ENCODE peak calls at places on chromosomes 16 and 17, in five cellular contexts. D is transverse colon, Y is A549, W is testis, J is AG04450. F is an unnamed sample.

GRCh38 chr17:7213895-7214299 is 5.7 kb downstream of the DLG4 start:
- DNase-seq in W (peak), J (no peak), Y (peak), D (peak), F (peak)

GRCh38 chr16:57690782-57691471 is 3.7 kb upstream of the DRC7 start:
- DNase-seq in Y (no peak), W (no peak), D (no peak), J (no peak), F (no peak)

GRCh38 chr17:18959845-18960240 is 7.9 kb downstream of the SLC5A10 start:
- DNase-seq in W (no peak), Y (no peak), J (no peak), D (no peak), F (no peak)

GRCh38 chr17:82061047-82061925 is 4.3 kb downstream of the DUS1L start:
- DNase-seq in W (no peak), D (no peak), J (no peak), Y (no peak), F (no peak)

GRCh38 chr17:4534515-4534914 is 20.7 kb downstream of the MYBBP1A start:
- DNase-seq in J (no peak), D (no peak), Y (no peak), W (no peak), F (no peak)

GRCh38 chr16:68022278-68022727 is 729 bp downstream of the DDX28 start:
- DNase-seq in W (peak), J (no peak), D (no peak), Y (no peak), F (no peak)

GRCh38 chr17:83067718-83068261 is 11.6 kb upstream of the METRNL start:
- DNase-seq in J (no peak), D (no peak), Y (peak), W (no peak), F (no peak)

GRCh38 chr17:80283116-80283852 is 22.6 kb downstream of the RNF213 start:
- DNase-seq in D (no peak), W (no peak), Y (no peak), J (no peak), F (no peak)

GRCh38 chr16:728890-729744 is 2.2 kb downstream of the HAGHL start:
- DNase-seq in D (no peak), Y (no peak), W (no peak), J (no peak), F (no peak)

GRCh38 chr17:7293821-7294613 is 422 bp downstream of the YBX2 start:
- DNase-seq in W (no peak), Y (no peak), J (no peak), D (peak), F (no peak)

GRCh38 chr17:74147966-74148365 is 55.5 kb upstream of the RPL38 start:
- DNase-seq in J (no peak), W (no peak), Y (no peak), D (no peak), F (no peak)

GRCh38 chr16:70331588-70332358 is 14.9 kb upstream of the DDX19A start:
- DNase-seq in W (peak), D (no peak), Y (no peak), J (no peak), F (no peak)

DNA sequence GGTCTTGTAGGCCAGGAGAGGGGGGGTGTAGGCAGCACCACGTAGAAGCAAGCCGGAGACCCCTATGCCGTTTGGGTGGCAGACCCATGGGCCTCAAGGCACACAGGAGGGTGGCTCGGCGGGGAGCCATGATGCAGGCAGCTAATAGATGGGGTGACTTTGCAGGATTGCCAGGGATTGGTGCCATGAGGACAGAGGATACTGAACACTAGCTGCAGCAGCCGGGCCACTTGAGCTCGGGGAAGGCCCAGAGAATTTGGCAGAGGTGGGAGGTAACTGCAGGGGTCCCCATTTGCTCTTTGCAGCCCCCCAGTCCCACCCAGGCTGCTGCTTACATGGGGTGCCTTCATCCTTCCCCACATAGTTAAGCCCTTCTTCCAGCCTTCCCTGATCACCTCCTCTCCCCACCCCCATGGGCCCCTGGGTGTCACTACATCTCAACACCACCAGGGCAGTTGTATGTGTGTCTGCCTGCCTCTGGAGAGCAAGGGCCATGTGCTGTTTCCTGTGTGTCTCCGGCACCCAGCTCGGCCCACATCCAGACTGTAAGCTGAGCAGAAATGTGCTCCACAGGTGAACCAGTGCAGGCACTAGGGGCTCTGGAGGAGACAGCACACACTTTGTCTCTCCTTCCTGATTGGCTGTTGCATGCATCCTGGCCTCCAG is 52.1 kb downstream of the SREBF1 start:
- DNase-seq in Y (peak), W (no peak), J (no peak), D (no peak), F (no peak)
- TF ChIP-seq CTCF in Y (no peak), W (no peak), J (peak), D (no peak), F (peak)

GRCh38 chr17:36937001-36937960 is at the start of gene LHX1:
- DNase-seq in J (no peak), D (no peak), Y (no peak), W (no peak), F (no peak)

GRCh38 chr17:36937961-36938565 is 788 bp downstream of the LHX1 start:
- DNase-seq in Y (no peak), D (no peak), J (no peak), W (no peak), F (no peak)

GRCh38 chr17:36934759-36935630 is 2.3 kb upstream of the LHX1 start:
- DNase-seq in W (no peak), D (no peak), J (no peak), Y (peak), F (no peak)

GRCh38 chr17:36935681-36936454 is 1.4 kb upstream of the LHX1 start:
- DNase-seq in J (no peak), D (no peak), W (no peak), Y (peak), F (no peak)

DNA sequence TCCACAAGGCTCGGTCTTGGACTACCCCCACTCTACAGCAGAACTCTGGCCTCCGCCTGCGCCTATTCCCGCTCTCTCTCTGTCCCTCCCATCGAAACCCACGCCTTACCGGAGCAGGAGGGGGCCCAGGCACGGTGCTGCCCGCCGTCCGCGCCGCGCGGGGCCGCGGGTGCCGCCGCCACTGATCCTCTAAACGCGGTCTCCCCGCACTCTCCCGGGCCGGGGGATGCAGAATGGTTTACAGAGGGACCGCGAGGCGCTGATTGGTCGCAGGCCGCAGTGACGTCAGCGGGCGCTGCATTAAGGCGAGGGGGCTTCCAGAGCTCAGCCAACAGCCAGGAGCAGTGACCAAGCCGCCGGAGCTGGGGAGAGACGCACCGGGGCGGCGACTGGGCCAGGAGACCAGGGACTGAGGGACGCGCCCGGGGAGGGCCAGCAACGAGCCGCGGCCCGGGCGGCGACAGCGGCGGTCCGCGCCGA is 780 bp upstream of the LHX1 start:
- DNase-seq in W (no peak), J (no peak), Y (no peak), D (no peak), F (no peak)
- H3K4me3 ChIP-seq in W (no peak), J (no peak), Y (peak), D (no peak), F (no peak)

DNA sequence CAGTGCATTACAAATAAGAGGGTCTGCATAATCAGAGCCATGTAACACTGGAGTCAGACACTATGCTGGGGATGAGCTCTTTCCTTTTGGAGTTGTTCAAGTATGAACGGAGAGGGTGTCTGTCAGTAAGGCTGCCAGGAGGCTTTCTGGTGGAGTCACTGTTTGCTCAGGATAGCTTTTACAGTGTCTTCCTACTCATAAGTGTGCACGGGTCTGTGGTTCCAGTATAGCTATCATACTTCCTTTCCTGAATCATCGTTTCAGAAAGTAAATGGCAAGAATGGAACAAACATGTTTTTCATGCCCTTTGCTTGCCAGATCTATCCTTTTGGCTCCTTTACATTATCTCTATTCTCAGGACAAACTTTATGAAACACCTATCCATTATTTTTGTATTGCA is 152.7 kb upstream of the CDH11 start:
- DNase-seq in Y (no peak), D (no peak), W (no peak), J (no peak), F (no peak)
- TF ChIP-seq CTCF in Y (no peak), D (no peak), W (no peak), J (no peak), F (no peak)

DNA sequence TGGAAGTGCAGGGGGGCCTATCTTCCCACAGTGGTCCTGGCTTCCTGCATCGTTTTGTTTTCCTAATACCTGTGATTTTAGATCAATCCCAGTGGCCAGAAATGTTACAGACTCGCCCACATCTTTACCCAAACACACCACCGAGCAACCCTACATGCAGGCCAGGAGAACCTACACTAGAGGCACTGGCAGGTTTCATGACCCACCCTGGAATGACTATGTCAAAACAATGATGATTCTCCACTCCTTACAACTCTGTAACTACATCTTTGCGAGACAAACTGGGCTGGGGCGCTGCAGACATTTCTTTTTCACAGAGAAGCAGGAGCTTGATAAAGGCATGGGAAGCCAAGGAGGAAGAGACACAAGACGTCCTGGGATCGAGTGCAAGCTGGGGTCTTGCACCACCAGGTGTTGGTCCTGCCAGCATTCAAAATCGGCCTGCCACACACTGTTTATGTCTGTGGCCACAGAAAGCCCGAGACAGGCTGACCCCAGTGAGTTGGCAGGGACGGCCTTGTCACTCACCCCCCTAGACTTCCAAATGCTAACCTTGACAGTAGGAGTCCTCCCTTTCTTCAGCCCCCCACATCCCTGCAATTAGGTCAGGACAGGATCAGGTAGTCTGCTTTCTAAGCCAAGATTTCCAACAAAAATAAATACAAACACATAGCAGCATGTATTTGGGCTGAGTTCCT is 32.4 kb downstream of the UBE2O start:
- DNase-seq in Y (no peak), W (no peak), D (no peak), J (no peak), F (no peak)
- H3K4me3 ChIP-seq in Y (no peak), W (no peak), D (no peak), J (no peak), F (no peak)

GRCh38 chr16:22053921-22054341 is 38.4 kb upstream of the VWA3A start:
- DNase-seq in W (no peak), J (no peak), D (no peak), Y (no peak), F (no peak)

GRCh38 chr16:22052985-22053384 is 39.4 kb upstream of the VWA3A start:
- DNase-seq in W (no peak), J (no peak), Y (no peak), D (no peak), F (no peak)

GRCh38 chr16:22050963-22051362 is 41.4 kb upstream of the VWA3A start:
- DNase-seq in J (no peak), Y (no peak), W (no peak), D (no peak), F (no peak)

GRCh38 chr16:22054847-22055590 is 37.3 kb upstream of the VWA3A start:
- DNase-seq in J (no peak), W (no peak), D (no peak), Y (no peak), F (no peak)

DNA sequence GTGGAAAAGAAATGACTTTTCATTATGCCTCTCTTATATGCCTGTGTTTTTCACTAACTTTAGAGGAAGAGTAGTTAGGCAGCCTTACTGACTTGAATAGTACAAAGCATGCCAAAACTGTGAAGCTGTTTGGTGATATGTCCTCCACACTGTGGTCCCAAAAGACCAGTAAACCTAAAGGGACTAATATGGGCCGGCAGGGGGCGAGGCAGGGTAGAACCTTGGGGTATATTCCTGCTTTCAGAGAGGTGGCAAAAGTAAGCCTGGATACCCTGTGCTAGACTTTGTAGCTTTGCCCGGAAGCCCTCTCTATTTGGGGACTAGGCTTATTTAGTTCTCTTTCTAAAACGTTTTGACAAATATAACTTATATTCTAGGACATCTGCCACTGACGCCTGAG is 36.5 kb upstream of the VWA3A start:
- DNase-seq in Y (no peak), J (no peak), W (no peak), D (no peak), F (no peak)
- TF ChIP-seq CTCF in Y (no peak), J (no peak), W (no peak), D (no peak), F (peak)